ENCODE peak calls at places on chromosomes 16 and 17, in eight cellular contexts. M is prostate gland, W is cardiac fibroblast, H is thoracic aorta, N is SK-N-SH, U is NB4, Z is MM.1S, P is A549. Y is an unnamed sample.

GRCh38 chr17:37146578-37147119 is 197.9 kb downstream of the AATF start:
- DNase-seq in M (no peak), W (no peak), H (no peak), N (peak), U (no peak), Z (no peak), P (no peak), Y (no peak)

GRCh38 chr16:58020628-58021521 is 4.7 kb upstream of the MMP15 start:
- DNase-seq in M (peak), W (peak), H (no peak), N (peak), U (peak), Z (peak), P (peak), Y (no peak)

GRCh38 chr17:78416791-78417530 is 38.5 kb downstream of the PGS1 start:
- DNase-seq in M (no peak), W (no peak), H (no peak), N (no peak), U (peak), Z (no peak), P (no peak), Y (no peak)

GRCh38 chr17:34527908-34528470 is 51.4 kb upstream of the TMEM132E start:
- DNase-seq in M (no peak), W (no peak), H (no peak), N (peak), U (peak), Z (no peak), P (no peak), Y (no peak)

GRCh38 chr17:66455022-66455547 is 152.7 kb downstream of the PRKCA start:
- DNase-seq in M (no peak), W (no peak), H (no peak), N (no peak), U (no peak), Z (no peak), P (no peak), Y (no peak)

GRCh38 chr16:69404275-69404805 is 18.5 kb upstream of the TERF2 start:
- DNase-seq in M (peak), W (no peak), H (no peak), N (no peak), U (no peak), Z (no peak), P (peak), Y (no peak)

GRCh38 chr16:87324411-87325275 is 7.5 kb upstream of the C16orf95 start:
- DNase-seq in M (no peak), W (peak), H (no peak), N (peak), U (peak), Z (no peak), P (peak), Y (no peak)

GRCh38 chr17:41618341-41619161 is 5.8 kb downstream of the KRT17 start:
- DNase-seq in M (no peak), W (no peak), H (no peak), N (no peak), U (no peak), Z (no peak), P (no peak), Y (no peak)

GRCh38 chr16:19948186-19949104 is 63.8 kb upstream of the GPRC5B start:
- DNase-seq in M (no peak), W (no peak), H (no peak), N (no peak), U (no peak), Z (no peak), P (no peak), Y (no peak)

GRCh38 chr17:80769936-80770625 is 221.6 kb upstream of the CHMP6 start:
- DNase-seq in M (no peak), W (no peak), H (no peak), N (no peak), U (no peak), Z (no peak), P (no peak), Y (no peak)

GRCh38 chr16:85420501-85421337 is 192.4 kb upstream of the GSE1 start:
- DNase-seq in M (no peak), W (peak), H (no peak), N (peak), U (peak), Z (peak), P (peak), Y (no peak)

GRCh38 chr17:73645050-73645871 is 1.0 kb upstream of the SDK2 start:
- DNase-seq in M (peak), W (no peak), H (no peak), N (peak), U (no peak), Z (no peak), P (peak), Y (no peak)

GRCh38 chr16:31853300-31853699 is 20.3 kb upstream of the ZNF267 start:
- DNase-seq in M (no peak), W (no peak), H (no peak), N (no peak), U (no peak), Z (no peak), P (no peak), Y (no peak)

GRCh38 chr16:56961386-56961785 is 364 bp upstream of the CETP start:
- DNase-seq in M (no peak), W (peak), H (no peak), N (no peak), U (no peak), Z (no peak), P (no peak), Y (no peak)

GRCh38 chr17:34503804-34504203 is 75.6 kb upstream of the TMEM132E start:
- DNase-seq in M (no peak), W (peak), H (no peak), N (no peak), U (no peak), Z (peak), P (no peak), Y (no peak)

GRCh38 chr17:42312285-42313130 is 24.2 kb downstream of the STAT5A start:
- DNase-seq in M (peak), W (peak), H (no peak), N (peak), U (peak), Z (peak), P (peak), Y (no peak)

GRCh38 chr17:29241015-29241963 is 5.4 kb upstream of the CRYBA1 start:
- DNase-seq in M (no peak), W (peak), H (peak), N (peak), U (peak), Z (no peak), P (peak), Y (peak)

GRCh38 chr17:67390006-67390645 is 13.0 kb downstream of the PITPNC1 start:
- DNase-seq in M (peak), W (peak), H (no peak), N (no peak), U (no peak), Z (no peak), P (no peak), Y (no peak)

GRCh38 chr17:29826045-29826692 is 103.9 kb downstream of the SSH2 start:
- DNase-seq in M (no peak), W (no peak), H (no peak), N (no peak), U (no peak), Z (no peak), P (no peak), Y (no peak)

GRCh38 chr17:72942594-72942993 is 149.9 kb downstream of the SLC39A11 start:
- DNase-seq in M (no peak), W (no peak), H (no peak), N (no peak), U (no peak), Z (no peak), P (no peak), Y (no peak)

GRCh38 chr16:70735141-70735979 is 49.5 kb upstream of the MTSS2 start:
- DNase-seq in M (no peak), W (peak), H (no peak), N (no peak), U (no peak), Z (no peak), P (no peak), Y (no peak)

GRCh38 chr17:20975566-20975965 is 67.2 kb downstream of the USP22 start:
- DNase-seq in M (no peak), W (peak), H (no peak), N (no peak), U (no peak), Z (no peak), P (no peak), Y (no peak)

GRCh38 chr17:7493941-7494340 is 9.8 kb downstream of the POLR2A start:
- DNase-seq in M (no peak), W (no peak), H (no peak), N (no peak), U (no peak), Z (no peak), P (no peak), Y (no peak)

GRCh38 chr17:40325156-40326013 is 16.4 kb downstream of the RARA start:
- DNase-seq in M (no peak), W (no peak), H (no peak), N (no peak), U (no peak), Z (peak), P (no peak), Y (no peak)

GRCh38 chr16:57185446-57185944 is 344 bp downstream of the PSME3IP1 start:
- DNase-seq in M (peak), W (peak), H (peak), N (peak), U (no peak), Z (no peak), P (peak), Y (no peak)

GRCh38 chr17:17698869-17699351 is 17.7 kb downstream of the RAI1 start:
- DNase-seq in M (no peak), W (no peak), H (no peak), N (no peak), U (no peak), Z (no peak), P (no peak), Y (peak)

GRCh38 chr16:52617591-52617990 is 70.6 kb upstream of the TOX3 start:
- DNase-seq in M (no peak), W (no peak), H (no peak), N (no peak), U (no peak), Z (no peak), P (no peak), Y (no peak)

GRCh38 chr16:52618753-52619497 is 72.0 kb upstream of the TOX3 start:
- DNase-seq in M (no peak), W (no peak), H (no peak), N (no peak), U (no peak), Z (no peak), P (no peak), Y (no peak)

GRCh38 chr16:52624891-52625290 is 77.9 kb upstream of the TOX3 start:
- DNase-seq in M (no peak), W (no peak), H (no peak), N (no peak), U (no peak), Z (no peak), P (no peak), Y (no peak)

DNA sequence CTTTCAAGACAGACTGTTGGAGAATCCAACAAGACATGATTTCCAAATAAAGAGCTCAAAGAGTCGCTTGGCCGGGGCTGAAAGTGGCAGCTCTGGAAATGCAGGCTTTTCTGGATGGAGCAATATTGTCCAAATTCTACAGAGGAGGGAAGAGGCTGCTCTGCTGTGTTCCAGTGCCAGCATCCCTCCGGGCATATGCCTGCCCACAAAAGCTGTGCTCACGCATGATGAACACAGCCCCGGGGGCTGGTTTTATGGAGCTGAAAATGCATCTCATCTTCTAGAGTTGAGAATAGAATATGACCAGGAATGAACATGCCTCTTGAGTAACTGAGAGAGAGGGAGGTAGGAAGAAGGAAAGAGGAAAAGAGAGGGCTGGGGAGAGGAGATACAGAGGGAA is 74.7 kb upstream of the TOX3 start:
- DNase-seq in M (no peak), W (no peak), H (no peak), N (no peak), U (no peak), Z (no peak), P (no peak), Y (no peak)
- TF ChIP-seq CTCF in M (no peak), W (no peak), H (no peak), N (no peak), U (no peak), Z (no peak), P (no peak), Y (no peak)

DNA sequence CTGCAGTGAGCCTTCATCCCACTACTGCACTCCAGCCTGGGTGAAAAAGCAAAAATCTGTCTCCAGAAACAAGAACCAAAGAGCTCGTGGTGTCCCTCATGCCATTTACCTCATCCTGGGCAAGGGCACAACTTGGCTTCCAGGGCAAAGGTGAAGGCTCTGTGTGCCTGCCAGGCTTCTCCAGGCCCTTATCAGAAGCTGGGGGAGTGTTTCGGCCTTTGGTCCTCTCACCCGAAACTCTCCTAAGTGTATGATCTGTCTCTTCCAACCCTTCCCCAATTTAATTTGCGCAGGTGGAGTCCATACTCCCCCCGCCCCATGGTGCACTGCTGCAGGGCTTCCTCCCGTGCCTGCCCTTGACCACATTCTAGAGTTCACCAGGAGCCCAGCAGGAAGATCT is 1.1 kb downstream of the CES2 start:
- DNase-seq in M (no peak), W (no peak), H (no peak), N (no peak), U (no peak), Z (no peak), P (no peak), Y (no peak)
- H3K4me3 ChIP-seq in M (no peak), W (no peak), H (no peak), N (no peak), U (no peak), Z (no peak), P (no peak), Y (peak)

GRCh38 chr16:1127101-1127500 is 25.8 kb upstream of the CACNA1H start:
- DNase-seq in M (no peak), W (no peak), H (no peak), N (no peak), U (no peak), Z (no peak), P (no peak), Y (no peak)

GRCh38 chr16:1124795-1125194 is 28.1 kb upstream of the CACNA1H start:
- DNase-seq in M (no peak), W (no peak), H (no peak), N (no peak), U (no peak), Z (no peak), P (no peak), Y (no peak)

GRCh38 chr16:1126577-1126976 is 26.3 kb upstream of the CACNA1H start:
- DNase-seq in M (no peak), W (no peak), H (no peak), N (no peak), U (no peak), Z (no peak), P (no peak), Y (no peak)

GRCh38 chr16:1125471-1125870 is 27.4 kb upstream of the CACNA1H start:
- DNase-seq in M (no peak), W (peak), H (no peak), N (no peak), U (no peak), Z (no peak), P (no peak), Y (no peak)

GRCh38 chr16:1126044-1126443 is 26.9 kb upstream of the CACNA1H start:
- DNase-seq in M (no peak), W (no peak), H (no peak), N (no peak), U (no peak), Z (no peak), P (no peak), Y (no peak)
- TF ChIP-seq CTCF in M (no peak), W (no peak), H (no peak), N (no peak), U (no peak), Z (no peak), P (no peak), Y (no peak)

GRCh38 chr16:48445782-48446533 is 60.7 kb upstream of the SIAH1 start:
- DNase-seq in M (no peak), W (no peak), H (no peak), N (no peak), U (no peak), Z (no peak), P (no peak), Y (no peak)

GRCh38 chr16:48441863-48442279 is 56.7 kb upstream of the SIAH1 start:
- DNase-seq in M (no peak), W (no peak), H (no peak), N (no peak), U (no peak), Z (no peak), P (peak), Y (no peak)

GRCh38 chr16:48442379-48442778 is 57.2 kb upstream of the SIAH1 start:
- DNase-seq in M (no peak), W (no peak), H (no peak), N (no peak), U (no peak), Z (no peak), P (no peak), Y (no peak)

GRCh38 chr16:48446534-48446920 is 61.3 kb upstream of the SIAH1 start:
- DNase-seq in M (no peak), W (no peak), H (no peak), N (no peak), U (no peak), Z (no peak), P (no peak), Y (no peak)

DNA sequence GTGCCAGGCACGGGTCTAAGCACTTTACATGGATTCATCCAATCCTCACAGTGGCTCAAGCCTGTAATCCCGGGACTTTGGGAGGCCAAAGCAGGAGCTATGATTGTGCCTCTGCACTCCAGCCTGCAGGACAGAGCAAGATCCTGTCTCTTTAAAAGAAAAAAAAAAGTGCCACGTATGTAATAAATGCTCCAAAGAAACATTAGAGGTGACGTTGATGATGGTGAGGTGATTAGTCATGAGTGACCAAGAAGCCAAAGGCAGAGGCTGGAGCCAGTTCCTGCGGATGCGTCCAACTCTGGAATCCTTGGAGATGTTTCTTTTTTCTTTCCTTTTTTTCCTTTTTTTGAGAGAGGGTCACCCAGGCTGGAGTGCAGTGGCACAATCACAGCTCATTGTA is 59.4 kb upstream of the SIAH1 start:
- DNase-seq in M (no peak), W (peak), H (no peak), N (no peak), U (no peak), Z (no peak), P (peak), Y (no peak)
- H3K4me3 ChIP-seq in M (no peak), W (no peak), H (no peak), N (no peak), U (no peak), Z (no peak), P (no peak), Y (no peak)

GRCh38 chr17:58870747-58871146 is 115.1 kb downstream of the PPM1E start:
- DNase-seq in M (no peak), W (peak), H (no peak), N (no peak), U (peak), Z (no peak), P (no peak), Y (no peak)
- TF ChIP-seq CTCF in M (no peak), W (no peak), H (no peak), N (no peak), U (no peak), Z (no peak), P (no peak), Y (peak)

GRCh38 chr17:83085526-83086196 is 6.3 kb downstream of the METRNL start:
- DNase-seq in M (no peak), W (no peak), H (no peak), N (no peak), U (no peak), Z (no peak), P (no peak), Y (no peak)
- H3K4me3 ChIP-seq in M (no peak), W (no peak), H (peak), N (no peak), U (no peak), Z (no peak), P (no peak), Y (no peak)

GRCh38 chr16:84115919-84116719 is 623 bp downstream of the MBTPS1 start:
- DNase-seq in M (peak), W (peak), H (no peak), N (no peak), U (peak), Z (peak), P (peak), Y (no peak)
- TF ChIP-seq CTCF in M (peak), W (no peak), H (no peak), N (no peak), U (no peak), Z (no peak), P (no peak), Y (no peak)

DNA sequence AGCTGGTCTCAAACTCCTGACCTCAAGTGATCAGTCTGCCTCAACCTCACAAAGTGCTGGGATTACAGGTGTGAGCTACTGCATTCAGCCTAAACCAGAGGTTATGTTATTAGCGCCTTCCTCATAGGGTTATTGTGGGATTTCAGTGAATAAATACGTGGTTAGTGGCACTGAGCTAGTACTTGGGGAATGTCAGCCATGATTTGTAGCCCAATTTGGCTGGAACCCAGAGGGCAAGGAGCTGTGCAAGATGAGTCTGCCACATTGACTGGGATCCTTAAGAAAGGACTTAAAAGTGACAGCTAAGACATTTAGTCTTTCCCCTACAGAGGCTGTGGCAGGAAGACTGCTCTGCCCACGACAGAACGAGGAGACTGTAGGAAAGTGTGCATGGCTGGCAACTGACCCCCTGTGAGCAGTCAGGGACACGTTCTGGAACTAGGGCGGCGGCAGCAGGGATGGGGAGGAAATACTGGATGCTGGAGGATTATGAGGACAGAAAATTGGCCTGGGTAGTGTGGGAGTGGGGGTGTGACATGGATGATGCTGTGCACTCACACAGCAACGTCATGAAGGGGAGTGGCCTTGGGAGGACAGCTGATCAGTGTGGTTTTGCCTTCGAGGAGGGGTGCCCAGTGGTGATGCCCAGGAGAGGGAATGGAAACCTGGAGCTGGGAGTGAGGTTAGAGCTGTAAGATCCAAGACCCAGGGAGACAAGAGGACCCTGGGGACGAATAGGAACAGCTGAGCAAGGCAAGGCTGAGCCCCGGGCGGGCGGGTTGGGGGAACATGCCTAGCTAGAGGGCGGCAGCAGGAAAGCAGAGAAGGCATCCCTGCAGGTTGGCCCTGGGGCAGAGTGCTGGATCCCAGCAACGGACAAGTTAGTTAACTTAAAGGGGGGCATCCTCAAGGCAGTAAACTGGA is 14.5 kb downstream of the ATP5PD start:
- DNase-seq in M (peak), W (peak), H (peak), N (peak), U (peak), Z (no peak), P (peak), Y (no peak)
- H3K4me3 ChIP-seq in M (peak), W (peak), H (peak), N (peak), U (no peak), Z (peak), P (peak), Y (peak)